ENCODE peak calls at places on chromosomes 12 and 14, in six cellular contexts. E is K562, J is GM12878, O is HepG2, Z is SK-N-SH, W is H1. D is an unnamed sample.

GRCh38 chr12:120631097-120631496 is 9.3 kb upstream of the CABP1 start:
- DNase-seq in E (no peak), J (no peak), O (no peak), Z (no peak), W (no peak), D (no peak)

GRCh38 chr12:80170915-80171314 is 71.6 kb downstream of the OTOGL start:
- DNase-seq in E (no peak), J (no peak), O (no peak), Z (no peak), W (no peak), D (no peak)

GRCh38 chr14:31070431-31070830 is 44.3 kb upstream of the STRN3 start:
- DNase-seq in E (no peak), J (no peak), O (no peak), Z (no peak), W (no peak), D (no peak)

GRCh38 chr14:73786942-73787759 is 64.5 kb upstream of the PTGR2 start:
- DNase-seq in E (peak; percentile 56), J (no peak), O (no peak), Z (peak; percentile 83), W (no peak), D (no peak)

GRCh38 chr12:58378038-58378437 is 436.7 kb downstream of the ATP23 start:
- DNase-seq in E (no peak), J (no peak), O (no peak), Z (no peak), W (no peak), D (no peak)

GRCh38 chr14:36747411-36748184 is 85.9 kb downstream of the PAX9 start:
- DNase-seq in E (peak; percentile 10), J (no peak), O (peak; percentile 44), Z (peak; percentile 5), W (no peak), D (no peak)

GRCh38 chr12:63036216-63036973 is 101.4 kb upstream of the PPM1H start:
- DNase-seq in E (no peak), J (no peak), O (no peak), Z (no peak), W (no peak), D (no peak)

GRCh38 chr14:50805396-50805795 is 25.6 kb downstream of the NIN start:
- DNase-seq in E (no peak), J (no peak), O (no peak), Z (no peak), W (no peak), D (no peak)

GRCh38 chr12:88187571-88187970 is 45.5 kb downstream of the TMTC3 start:
- DNase-seq in E (no peak), J (no peak), O (no peak), Z (no peak), W (no peak), D (no peak)

GRCh38 chr12:76470028-76470939 is 89.3 kb downstream of the OSBPL8 start:
- DNase-seq in E (peak; percentile 71), J (peak; percentile 25), O (no peak), Z (peak; percentile 3), W (no peak), D (peak; percentile 45)

GRCh38 chr14:94562941-94563883 is 2.0 kb downstream of the SERPINA4 start:
- DNase-seq in E (no peak), J (no peak), O (no peak), Z (no peak), W (no peak), D (no peak)

GRCh38 chr14:69699743-69700309 is 67.1 kb upstream of the SRSF5 start:
- DNase-seq in E (no peak), J (no peak), O (no peak), Z (no peak), W (no peak), D (no peak)

GRCh38 chr14:100679707-100680438 is 46.8 kb upstream of the DLK1 start:
- DNase-seq in E (no peak), J (no peak), O (peak; percentile 83), Z (no peak), W (no peak), D (no peak)

GRCh38 chr12:4956968-4957367 is 47.3 kb downstream of the KCNA1 start:
- DNase-seq in E (no peak), J (no peak), O (no peak), Z (no peak), W (no peak), D (no peak)

GRCh38 chr14:33897878-33898535 is 52.9 kb downstream of the EGLN3 start:
- DNase-seq in E (no peak), J (no peak), O (no peak), Z (no peak), W (no peak), D (no peak)

GRCh38 chr12:12930633-12931032 is 21.3 kb downstream of the GPRC5D start:
- DNase-seq in E (no peak), J (no peak), O (no peak), Z (no peak), W (no peak), D (no peak)

GRCh38 chr12:12929696-12930095 is 22.3 kb downstream of the GPRC5D start:
- DNase-seq in E (no peak), J (no peak), O (no peak), Z (no peak), W (no peak), D (no peak)

GRCh38 chr12:12925383-12925782 is 26.6 kb downstream of the GPRC5D start:
- DNase-seq in E (no peak), J (no peak), O (no peak), Z (no peak), W (no peak), D (no peak)

GRCh38 chr12:12926571-12927071 is 25.3 kb downstream of the GPRC5D start:
- DNase-seq in E (no peak), J (no peak), O (no peak), Z (no peak), W (no peak), D (no peak)

DNA sequence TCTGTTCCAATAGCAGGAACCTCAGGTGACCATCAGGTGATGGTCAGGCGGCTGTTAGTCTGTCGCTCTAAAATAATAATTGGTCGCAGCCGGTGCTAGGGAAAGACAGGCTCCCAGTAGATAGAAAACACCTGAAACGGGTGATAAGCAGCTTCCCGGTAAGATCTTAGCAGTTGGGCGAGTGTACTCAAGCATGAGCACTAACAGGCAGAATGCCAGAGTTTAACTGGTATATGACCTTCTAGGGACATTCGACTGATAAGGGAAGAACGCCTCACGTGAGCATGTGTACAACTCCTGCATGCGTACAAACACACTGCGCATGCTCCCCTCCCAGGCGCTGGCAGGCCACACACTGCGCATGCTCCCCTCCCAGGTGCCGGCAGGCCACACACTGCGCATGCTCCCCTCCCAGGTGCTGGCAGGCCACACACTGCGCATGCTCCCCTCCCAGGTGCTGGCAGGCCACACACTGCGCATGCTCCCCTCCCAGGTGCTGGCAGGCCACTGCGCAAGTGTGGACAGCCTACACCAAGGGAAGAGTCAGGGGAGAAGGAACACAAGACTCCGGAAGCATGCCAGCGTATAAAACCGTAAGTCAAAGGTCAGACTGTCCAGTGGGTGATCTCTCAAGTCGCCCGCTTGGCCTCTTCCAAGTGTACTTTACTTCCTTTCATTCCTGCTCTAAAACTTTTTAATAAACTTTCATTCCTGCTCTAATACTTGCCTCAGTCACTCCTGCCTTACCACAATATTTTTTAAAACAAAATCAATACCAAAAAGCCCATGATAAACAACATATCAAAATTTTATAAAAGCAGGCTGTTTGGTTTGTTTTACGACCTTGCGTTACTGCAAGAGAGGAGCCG is 24.5 kb downstream of the GPRC5D start:
- DNase-seq in E (peak; percentile 92), J (peak; percentile 28), O (peak; percentile 95), Z (peak; percentile 66), W (no peak), D (no peak)
- TF ChIP-seq POLR2AphosphoS5 in E (peak; percentile 45), J (no peak), O (peak; percentile 90), Z (peak; percentile 47), W (no peak), D (no peak)

DNA sequence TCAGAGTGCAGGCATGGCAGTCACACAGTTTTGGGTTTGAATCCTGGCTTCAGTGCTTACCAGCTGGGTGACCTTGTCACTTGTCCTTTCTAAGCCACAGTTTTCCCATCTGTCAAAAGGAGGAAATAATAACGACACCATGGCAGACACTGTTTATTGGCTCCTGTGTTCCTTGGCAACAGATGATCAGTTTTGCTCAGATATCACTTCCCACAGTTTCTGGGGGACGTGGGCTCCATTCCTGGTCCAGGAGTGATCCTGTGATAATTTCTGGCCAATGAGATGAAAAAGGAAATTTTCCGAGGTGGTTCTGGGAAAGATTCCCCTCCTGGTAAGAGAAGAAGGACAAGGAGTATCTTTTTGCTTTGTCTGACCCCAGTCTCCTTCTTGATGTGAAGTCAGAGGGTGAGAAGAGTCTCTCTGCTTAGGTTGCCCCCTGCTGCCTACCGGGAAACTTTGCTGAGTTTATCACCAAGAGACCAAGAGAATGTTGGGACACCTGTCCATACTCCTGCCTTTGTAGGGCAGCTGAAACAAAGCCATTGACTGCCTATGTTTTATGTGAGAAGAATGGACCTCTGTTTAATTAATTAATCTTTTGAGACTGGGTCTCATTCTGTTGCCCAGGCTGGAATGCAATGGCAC is 178.9 kb upstream of the NRXN3 start:
- DNase-seq in E (peak; percentile 41), J (no peak), O (peak; percentile 7), Z (peak; percentile 54), W (no peak), D (no peak)
- TF ChIP-seq CTCF in E (peak; percentile 60), J (peak; percentile 17), O (peak; percentile 47), Z (no peak), W (no peak), D (no peak)

GRCh38 chr12:110249105-110249504 is 31.9 kb upstream of the ATP2A2 start:
- DNase-seq in E (no peak), J (no peak), O (no peak), Z (no peak), W (no peak), D (no peak)

GRCh38 chr12:110245278-110245868 is 35.7 kb upstream of the ATP2A2 start:
- DNase-seq in E (peak; percentile 34), J (no peak), O (peak; percentile 29), Z (peak; percentile 18), W (no peak), D (no peak)

GRCh38 chr12:110246690-110247339 is 34.2 kb upstream of the ATP2A2 start:
- DNase-seq in E (no peak), J (no peak), O (no peak), Z (no peak), W (no peak), D (no peak)

GRCh38 chr12:110248096-110248447 is 33.0 kb upstream of the ATP2A2 start:
- DNase-seq in E (no peak), J (no peak), O (no peak), Z (no peak), W (no peak), D (no peak)

DNA sequence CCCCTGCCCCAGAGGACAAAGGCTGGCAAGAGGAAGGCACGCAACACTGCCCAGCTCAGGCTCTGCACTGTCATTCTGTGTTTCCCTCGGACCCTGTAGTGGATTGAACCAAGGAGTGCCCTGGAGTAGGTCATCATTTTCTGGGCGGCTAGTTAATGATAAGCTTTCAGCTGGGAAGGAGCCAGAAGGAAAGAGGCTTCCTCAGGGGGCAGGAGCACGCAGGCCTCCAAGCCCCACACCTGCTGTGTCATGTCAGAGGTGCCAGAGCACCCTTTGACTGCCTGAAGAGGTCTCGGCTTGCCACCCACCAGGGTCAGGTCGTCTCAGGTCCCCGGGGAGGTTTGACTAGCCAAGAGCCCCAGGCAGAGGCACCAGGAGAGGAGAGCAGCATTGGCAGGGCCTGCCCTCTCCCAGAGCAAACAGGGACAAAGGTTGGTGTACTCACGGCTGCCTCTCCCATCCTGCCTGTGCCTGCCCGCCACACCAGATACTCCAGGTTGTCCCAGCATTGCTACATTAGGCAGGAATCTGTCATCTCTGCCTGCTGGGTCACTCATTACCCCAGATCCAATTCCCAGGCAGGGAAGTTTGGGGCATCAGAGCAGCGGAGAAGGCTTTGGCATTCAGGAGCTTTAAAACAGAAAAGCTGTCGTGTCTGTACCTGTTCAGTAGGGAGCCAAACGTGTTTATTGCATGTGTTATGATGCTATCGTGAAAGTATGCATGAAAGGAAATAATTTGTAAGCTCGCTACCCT is 33.5 kb upstream of the ATP2A2 start:
- DNase-seq in E (no peak), J (no peak), O (peak; percentile 89), Z (no peak), W (no peak), D (no peak)
- TF ChIP-seq GABPA in E (no peak), J (no peak), O (no peak), Z (no peak), W (no peak), D (no peak)

GRCh38 chr14:96574633-96575191 is 72.5 kb downstream of the PAPOLA start:
- DNase-seq in E (no peak), J (no peak), O (no peak), Z (no peak), W (no peak), D (no peak)
- TF ChIP-seq POLR2AphosphoS5 in E (no peak), J (no peak), O (no peak), Z (no peak), W (no peak), D (no peak)

D was measured in HL-60.